ENCODE peak calls at places on chromosomes 3 and 15, in four cellular contexts. F is tibial nerve, Q is K562, P is HCT116. H is an unnamed sample.

GRCh38 chr15:77569647-77570186 is 63.0 kb downstream of the LINGO1 start:
- DNase-seq in F (no peak), P (no peak), Q (peak), H (no peak)

GRCh38 chr3:107657971-107658370 is 135.2 kb downstream of the BBX start:
- DNase-seq in P (no peak), Q (no peak), F (no peak), H (no peak)

GRCh38 chr3:13894096-13894811 is 14.4 kb upstream of the WNT7A start:
- DNase-seq in Q (no peak), F (no peak), P (no peak), H (no peak)

GRCh38 chr3:138381950-138382715 is 33.8 kb downstream of the MRAS start:
- DNase-seq in Q (no peak), P (no peak), F (peak), H (no peak)

GRCh38 chr3:194257916-194258668 is 93.0 kb downstream of the CPN2 start:
- DNase-seq in F (no peak), P (no peak), Q (no peak), H (no peak)

GRCh38 chr3:39639344-39640236 is 169.8 kb upstream of the MYRIP start:
- DNase-seq in P (peak), Q (peak), F (no peak), H (no peak)

GRCh38 chr3:28317438-28318022 is 31.0 kb upstream of the ZCWPW2 start:
- DNase-seq in P (peak), F (peak), Q (peak), H (no peak)

GRCh38 chr15:77186518-77187095 is 115.7 kb upstream of the TSPAN3 start:
- DNase-seq in F (no peak), Q (peak), P (peak), H (no peak)

GRCh38 chr15:37096878-37097568 is 3.3 kb downstream of the MEIS2 start:
- DNase-seq in F (no peak), Q (peak), P (no peak), H (no peak)

GRCh38 chr15:42544858-42545629 is 3.5 kb downstream of the LRRC57 start:
- DNase-seq in P (no peak), Q (peak), F (no peak), H (no peak)

DNA sequence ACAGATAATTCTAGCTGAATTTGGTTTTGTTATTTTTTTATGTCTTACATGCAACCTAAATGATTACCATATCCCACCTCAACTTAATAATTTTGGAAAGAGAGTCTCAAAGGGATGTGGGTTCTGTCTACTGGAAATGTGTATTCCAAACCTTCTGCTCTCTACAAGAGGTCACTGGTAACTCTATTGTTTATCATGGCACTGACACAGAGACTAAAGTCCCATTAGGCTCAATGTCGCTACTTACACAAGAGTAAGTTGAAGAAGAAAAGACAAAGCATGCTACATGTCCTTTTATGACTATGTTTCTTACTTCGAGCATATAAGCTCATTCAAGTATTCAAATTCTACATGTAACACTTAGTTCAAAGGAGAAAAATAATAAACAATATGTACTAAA is 460.3 kb upstream of the EPHA6 start:
- DNase-seq in P (no peak), F (no peak), Q (no peak), H (no peak)
- H3K27ac ChIP-seq in P (no peak), F (no peak), Q (no peak), H (no peak)

GRCh38 chr15:62787401-62787800 is 255.1 kb upstream of the TPM1 start:
- DNase-seq in Q (no peak), F (no peak), P (no peak), H (no peak)
- H3K27ac ChIP-seq in Q (no peak), F (no peak), P (no peak), H (no peak)

GRCh38 chr3:152496286-152496685 is 227.6 kb downstream of the MBNL1 start:
- DNase-seq in Q (no peak), P (no peak), F (no peak), H (no peak)
- H3K27ac ChIP-seq in Q (no peak), P (no peak), F (no peak), H (no peak)

DNA sequence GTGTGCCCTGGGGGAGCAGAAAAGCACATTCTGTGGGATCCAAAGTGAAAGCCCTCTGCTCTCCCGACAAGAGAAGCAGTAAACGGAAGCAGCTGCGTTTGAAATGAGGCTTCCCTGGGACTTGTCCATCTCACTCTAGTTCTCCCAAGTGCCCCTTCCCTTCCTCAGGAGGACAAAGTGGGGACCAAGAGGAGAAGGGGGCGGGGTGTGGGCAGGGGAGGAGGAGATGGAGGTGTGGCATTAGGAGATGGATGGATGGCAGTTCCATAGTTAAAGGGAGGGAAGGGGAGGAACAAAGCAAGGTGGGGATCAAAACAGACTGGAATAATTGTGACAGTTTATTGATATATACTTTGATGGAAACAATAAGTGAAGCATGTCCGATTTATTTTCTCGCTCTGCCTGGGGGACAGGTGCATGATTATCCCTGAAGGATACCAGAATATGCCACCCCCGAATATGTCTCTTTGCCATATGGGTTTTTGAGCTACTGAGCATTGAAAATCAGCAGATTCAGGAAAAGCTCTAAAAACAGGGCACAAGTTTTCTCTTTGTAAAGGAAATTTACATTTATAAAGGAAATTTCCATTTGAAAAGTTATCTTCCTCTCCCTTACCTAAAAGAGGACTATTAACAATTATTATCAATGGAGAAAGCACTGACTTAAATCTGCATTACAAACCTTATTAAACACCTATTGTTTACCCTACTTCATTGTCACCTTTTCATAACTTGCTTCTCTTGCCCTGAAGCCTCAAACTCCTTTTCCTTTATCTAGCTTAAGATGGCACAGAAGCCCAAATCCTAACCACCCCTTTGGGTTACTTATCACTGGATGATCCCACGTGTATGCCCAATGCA is 58.9 kb upstream of the DAZL start:
- DNase-seq in Q (no peak), P (no peak), F (no peak), H (no peak)
- H3K27ac ChIP-seq in Q (no peak), P (no peak), F (no peak), H (no peak)

DNA sequence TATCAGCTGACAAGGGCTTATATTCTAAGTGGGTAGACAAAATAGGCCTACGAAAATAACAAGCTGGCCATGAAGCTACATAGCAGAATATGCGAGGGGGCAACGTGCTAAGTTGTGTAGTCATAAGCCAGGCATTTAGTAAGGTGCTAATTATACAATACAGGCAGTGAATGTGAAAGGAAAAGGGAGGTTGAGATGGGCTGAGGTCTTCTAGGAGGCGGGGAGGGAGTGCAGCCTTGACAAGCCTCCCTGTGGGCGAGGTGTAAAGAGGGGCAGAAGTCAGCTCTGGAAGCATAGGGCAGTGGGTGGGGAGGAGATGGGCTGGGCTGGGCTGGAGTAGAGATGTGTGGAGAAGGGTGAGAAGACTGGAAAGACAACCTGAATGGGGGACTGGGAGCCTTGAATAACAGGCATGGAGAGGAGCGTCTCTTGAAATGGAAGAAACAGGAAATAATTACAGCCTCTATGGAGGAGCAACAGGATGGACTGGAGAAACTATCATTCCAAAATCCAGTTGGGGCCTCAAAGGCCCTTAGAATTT is 1.2 kb downstream of the TIGIT start:
- DNase-seq in P (no peak), F (no peak), Q (no peak), H (no peak)
- H3K27ac ChIP-seq in P (no peak), F (no peak), Q (no peak), H (peak)

GRCh38 chr15:70375586-70375985 is 277.9 kb upstream of the TLE3 start:
- DNase-seq in F (no peak), Q (no peak), P (no peak), H (no peak)
- H3K27ac ChIP-seq in F (no peak), Q (no peak), P (no peak), H (no peak)

GRCh38 chr3:172752651-172753050 is 2.1 kb downstream of the ECT2 start:
- DNase-seq in F (no peak), P (no peak), Q (no peak), H (no peak)
- H3K27ac ChIP-seq in F (no peak), P (no peak), Q (no peak), H (no peak)

DNA sequence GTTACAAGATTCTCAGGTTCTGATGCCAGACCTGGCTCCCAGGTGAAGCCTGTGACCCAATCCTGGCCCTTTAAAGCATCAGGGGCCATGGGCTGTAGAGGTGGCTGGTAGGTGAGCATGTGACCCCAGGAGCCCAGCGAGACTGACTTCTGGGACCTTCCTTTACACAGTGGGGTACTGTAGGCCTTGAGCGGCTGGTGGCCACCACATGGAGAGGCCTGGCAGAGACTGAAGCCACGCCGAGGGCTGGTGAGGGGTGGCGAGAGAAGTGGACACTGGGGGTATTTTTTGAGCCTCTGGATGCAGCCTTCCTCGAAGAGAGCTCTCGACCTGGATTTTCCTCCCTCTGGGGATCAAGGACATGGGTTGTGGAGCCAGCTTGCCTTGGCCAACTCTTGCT is 71.2 kb upstream of the ITGA11 start:
- DNase-seq in Q (no peak), P (no peak), F (no peak), H (no peak)
- H3K27ac ChIP-seq in Q (no peak), P (no peak), F (no peak), H (no peak)

GRCh38 chr15:82540055-82540983 is at the start of gene RPS17:
- DNase-seq in P (peak), F (peak), Q (peak), H (peak)

GRCh38 chr15:82540984-82541431 is 751 bp upstream of the RPS17 start:
- DNase-seq in P (no peak), F (no peak), Q (peak), H (no peak)

GRCh38 chr15:82537351-82537908 is 2.8 kb downstream of the RPS17 start:
- DNase-seq in Q (no peak), P (no peak), F (no peak), H (no peak)

GRCh38 chr15:82538961-82539689 is 1.1 kb downstream of the RPS17 start:
- DNase-seq in P (no peak), F (no peak), Q (peak), H (no peak)

GRCh38 chr15:82539690-82540054 is 585 bp downstream of the RPS17 start:
- DNase-seq in Q (peak), F (no peak), P (no peak), H (no peak)
- H3K27ac ChIP-seq in Q (peak), F (peak), P (peak), H (peak)

H was measured in CD4-positive, alpha-beta T cell.